ENCODE peak calls at places on chromosomes 12 and 14, in four cellular contexts. One of them, this sample, is unnamed.

GRCh38 chr12:62817556-62818271 is 117.2 kb downstream of the PPM1H start:
- DNase-seq in BJ: no peak
- DNase-seq in fibroblast of the aortic adventitia: peak
- DNase-seq in cardiac fibroblast: peak
- DNase-seq in this sample: peak

GRCh38 chr12:118391836-118392235 is 15.5 kb downstream of the SUDS3 start:
- DNase-seq in BJ: no peak
- DNase-seq in fibroblast of the aortic adventitia: no peak
- DNase-seq in cardiac fibroblast: no peak
- DNase-seq in this sample: no peak

GRCh38 chr14:75335588-75335987 is 57.0 kb downstream of the FOS start:
- DNase-seq in BJ: no peak
- DNase-seq in fibroblast of the aortic adventitia: no peak
- DNase-seq in cardiac fibroblast: no peak
- DNase-seq in this sample: no peak

GRCh38 chr12:14111230-14111865 is 129.9 kb upstream of the GRIN2B start:
- DNase-seq in BJ: no peak
- DNase-seq in fibroblast of the aortic adventitia: no peak
- DNase-seq in cardiac fibroblast: no peak
- DNase-seq in this sample: no peak

GRCh38 chr14:81594012-81594411 is 60.4 kb upstream of the SEL1L start:
- DNase-seq in BJ: no peak
- DNase-seq in fibroblast of the aortic adventitia: no peak
- DNase-seq in cardiac fibroblast: no peak
- DNase-seq in this sample: no peak

GRCh38 chr12:26252946-26253345 is 57.6 kb downstream of the SSPN start:
- DNase-seq in BJ: no peak
- DNase-seq in fibroblast of the aortic adventitia: peak
- DNase-seq in cardiac fibroblast: peak
- DNase-seq in this sample: no peak

GRCh38 chr12:115506822-115507629 is 770.5 kb downstream of the MED13L start:
- DNase-seq in BJ: no peak
- DNase-seq in fibroblast of the aortic adventitia: no peak
- DNase-seq in cardiac fibroblast: no peak
- DNase-seq in this sample: no peak

GRCh38 chr14:101980700-101981099 is 16.3 kb downstream of the DYNC1H1 start:
- DNase-seq in BJ: peak
- DNase-seq in fibroblast of the aortic adventitia: peak
- DNase-seq in cardiac fibroblast: peak
- DNase-seq in this sample: peak

GRCh38 chr12:57011438-57012424 is 4.6 kb downstream of the TAC3 start:
- DNase-seq in BJ: no peak
- DNase-seq in fibroblast of the aortic adventitia: no peak
- DNase-seq in cardiac fibroblast: no peak
- DNase-seq in this sample: no peak

GRCh38 chr14:44886860-44887595 is 74.7 kb downstream of the KLHL28 start:
- DNase-seq in BJ: no peak
- DNase-seq in fibroblast of the aortic adventitia: no peak
- DNase-seq in cardiac fibroblast: no peak
- DNase-seq in this sample: no peak

GRCh38 chr14:79473676-79474075 is 737.6 kb downstream of the DIO2 start:
- DNase-seq in BJ: no peak
- DNase-seq in fibroblast of the aortic adventitia: no peak
- DNase-seq in cardiac fibroblast: no peak
- DNase-seq in this sample: no peak

GRCh38 chr14:92510972-92511371 is 2.6 kb upstream of the RIN3 start:
- DNase-seq in BJ: no peak
- DNase-seq in fibroblast of the aortic adventitia: no peak
- DNase-seq in cardiac fibroblast: no peak
- DNase-seq in this sample: no peak

GRCh38 chr12:57852620-57853509 is 6.3 kb upstream of the CTDSP2 start:
- DNase-seq in BJ: no peak
- DNase-seq in fibroblast of the aortic adventitia: no peak
- DNase-seq in cardiac fibroblast: no peak
- DNase-seq in this sample: no peak

GRCh38 chr14:58740584-58740983 is 102.8 kb downstream of the DACT1 start:
- DNase-seq in BJ: no peak
- DNase-seq in fibroblast of the aortic adventitia: no peak
- DNase-seq in cardiac fibroblast: no peak
- DNase-seq in this sample: no peak

GRCh38 chr12:122333142-122334087 is 67.1 kb upstream of the VPS33A start:
- DNase-seq in BJ: no peak
- DNase-seq in fibroblast of the aortic adventitia: peak
- DNase-seq in cardiac fibroblast: peak
- DNase-seq in this sample: peak

GRCh38 chr14:105376521-105377440 is 21.6 kb upstream of the TEX22 start:
- DNase-seq in BJ: no peak
- DNase-seq in fibroblast of the aortic adventitia: no peak
- DNase-seq in cardiac fibroblast: no peak
- DNase-seq in this sample: no peak

GRCh38 chr12:132886529-132887477 is 602 bp downstream of the CHFR start:
- DNase-seq in BJ: no peak
- DNase-seq in fibroblast of the aortic adventitia: peak
- DNase-seq in cardiac fibroblast: peak
- DNase-seq in this sample: no peak

GRCh38 chr14:24347140-24347539 is 7.3 kb upstream of the RIPK3 start:
- DNase-seq in BJ: no peak
- DNase-seq in fibroblast of the aortic adventitia: no peak
- DNase-seq in cardiac fibroblast: no peak
- DNase-seq in this sample: no peak

GRCh38 chr12:115155665-115156645 is 472.0 kb upstream of the TBX3 start:
- DNase-seq in BJ: peak
- DNase-seq in fibroblast of the aortic adventitia: peak
- DNase-seq in cardiac fibroblast: peak
- DNase-seq in this sample: peak

GRCh38 chr12:104306943-104307654 is 3.6 kb downstream of the EID3 start:
- DNase-seq in BJ: no peak
- DNase-seq in fibroblast of the aortic adventitia: no peak
- DNase-seq in cardiac fibroblast: no peak
- DNase-seq in this sample: no peak

GRCh38 chr14:54839681-54840080 is 62.9 kb downstream of the GCH1 start:
- DNase-seq in BJ: no peak
- DNase-seq in fibroblast of the aortic adventitia: peak
- DNase-seq in cardiac fibroblast: peak
- DNase-seq in this sample: peak

GRCh38 chr14:20383032-20383431 is 30.3 kb downstream of the TEP1 start:
- DNase-seq in BJ: no peak
- DNase-seq in fibroblast of the aortic adventitia: no peak
- DNase-seq in cardiac fibroblast: no peak
- DNase-seq in this sample: no peak

GRCh38 chr12:54725233-54725843 is 77.2 kb upstream of the DCD start:
- DNase-seq in BJ: no peak
- DNase-seq in fibroblast of the aortic adventitia: peak
- DNase-seq in cardiac fibroblast: peak
- DNase-seq in this sample: no peak

GRCh38 chr14:61196792-61197191 is 84.3 kb downstream of the TMEM30B start:
- DNase-seq in BJ: no peak
- DNase-seq in fibroblast of the aortic adventitia: no peak
- DNase-seq in cardiac fibroblast: no peak
- DNase-seq in this sample: no peak

GRCh38 chr12:77603923-77604322 is 226.8 kb upstream of the NAV3 start:
- DNase-seq in BJ: no peak
- DNase-seq in fibroblast of the aortic adventitia: no peak
- DNase-seq in cardiac fibroblast: no peak
- DNase-seq in this sample: no peak

GRCh38 chr14:54585214-54585613 is 18.3 kb downstream of the SAMD4A start:
- DNase-seq in BJ: no peak
- DNase-seq in fibroblast of the aortic adventitia: no peak
- DNase-seq in cardiac fibroblast: no peak
- DNase-seq in this sample: no peak

GRCh38 chr14:85531594-85532391 is 1.8 kb downstream of the FLRT2 start:
- DNase-seq in BJ: no peak
- DNase-seq in fibroblast of the aortic adventitia: peak
- DNase-seq in cardiac fibroblast: peak
- DNase-seq in this sample: peak

GRCh38 chr12:127060310-127060847 is 1206.6 kb upstream of the TMEM132C start:
- DNase-seq in BJ: no peak
- DNase-seq in fibroblast of the aortic adventitia: no peak
- DNase-seq in cardiac fibroblast: no peak
- DNase-seq in this sample: no peak

GRCh38 chr12:14629832-14630688 is 62.4 kb upstream of the PLBD1 start:
- DNase-seq in BJ: peak
- DNase-seq in fibroblast of the aortic adventitia: peak
- DNase-seq in cardiac fibroblast: peak
- DNase-seq in this sample: peak

GRCh38 chr12:56487448-56488040 is 417 bp downstream of the GLS2 start:
- DNase-seq in BJ: no peak
- DNase-seq in fibroblast of the aortic adventitia: no peak
- DNase-seq in cardiac fibroblast: peak
- DNase-seq in this sample: no peak

GRCh38 chr14:37466003-37466622 is 128.9 kb downstream of the FOXA1 start:
- DNase-seq in BJ: no peak
- DNase-seq in fibroblast of the aortic adventitia: no peak
- DNase-seq in cardiac fibroblast: no peak
- DNase-seq in this sample: no peak
- H3K4me3 ChIP-seq in BJ: no peak
- H3K4me3 ChIP-seq in fibroblast of the aortic adventitia: no peak
- H3K4me3 ChIP-seq in cardiac fibroblast: no peak
- H3K4me3 ChIP-seq in this sample: no peak

GRCh38 chr12:131371580-131372475 is 339.1 kb upstream of the SFSWAP start:
- DNase-seq in BJ: no peak
- DNase-seq in fibroblast of the aortic adventitia: no peak
- DNase-seq in cardiac fibroblast: no peak
- DNase-seq in this sample: no peak
- H3K4me3 ChIP-seq in BJ: no peak
- H3K4me3 ChIP-seq in fibroblast of the aortic adventitia: no peak
- H3K4me3 ChIP-seq in cardiac fibroblast: no peak
- H3K4me3 ChIP-seq in this sample: no peak

DNA sequence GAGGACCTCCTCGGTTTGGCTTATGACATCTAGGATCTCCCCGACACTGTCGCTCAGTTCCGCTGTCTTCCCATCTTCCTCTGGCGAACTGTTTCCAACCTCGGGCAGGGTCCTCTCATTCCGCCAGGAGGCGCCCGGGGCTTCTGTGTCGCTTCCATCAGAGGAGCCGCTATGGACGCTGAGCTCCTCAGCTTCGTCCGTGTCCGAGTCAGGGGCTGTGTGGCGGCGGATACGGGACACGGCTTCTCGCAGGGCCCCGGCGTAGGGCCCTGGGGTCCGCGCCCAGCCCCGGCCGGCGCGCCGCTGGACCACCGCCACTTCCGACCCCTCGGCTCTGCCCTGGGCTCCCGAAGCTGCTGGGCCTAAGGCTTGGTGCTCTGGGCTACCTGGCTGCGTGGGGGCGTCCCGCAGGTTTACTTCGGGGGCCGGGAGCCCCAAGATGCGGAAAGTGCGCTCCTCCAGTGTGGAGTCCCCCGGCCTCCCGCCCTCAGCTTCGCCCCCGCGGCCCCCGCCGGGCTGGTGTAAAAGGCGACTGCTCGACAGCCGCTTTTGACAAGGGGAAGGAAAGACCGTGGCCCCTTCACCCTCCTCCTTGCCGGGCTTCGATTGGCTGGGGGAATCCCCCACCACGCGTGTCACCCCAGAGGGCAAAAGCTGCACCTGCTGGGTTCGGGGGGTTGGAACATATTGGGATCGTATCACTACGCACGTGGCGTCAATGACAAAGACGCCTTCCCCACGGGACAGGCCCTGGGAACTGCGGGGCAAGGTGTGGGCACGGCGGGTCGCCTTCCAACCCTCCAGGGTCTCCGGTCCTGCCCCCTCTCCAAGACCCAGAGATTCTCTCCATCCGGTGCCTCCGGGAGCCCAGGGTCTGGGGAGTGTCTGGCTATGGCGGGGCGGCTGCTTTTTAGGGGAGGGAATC is 2.1 kb downstream of the DDN start:
- DNase-seq in BJ: no peak
- DNase-seq in fibroblast of the aortic adventitia: peak
- DNase-seq in cardiac fibroblast: peak
- DNase-seq in this sample: no peak
- H3K4me3 ChIP-seq in BJ: peak
- H3K4me3 ChIP-seq in fibroblast of the aortic adventitia: peak
- H3K4me3 ChIP-seq in cardiac fibroblast: peak
- H3K4me3 ChIP-seq in this sample: peak

GRCh38 chr12:89060133-89060532 is 292.2 kb downstream of the DUSP6 start:
- DNase-seq in BJ: no peak
- DNase-seq in fibroblast of the aortic adventitia: no peak
- DNase-seq in cardiac fibroblast: no peak
- DNase-seq in this sample: no peak
- H3K4me3 ChIP-seq in BJ: no peak
- H3K4me3 ChIP-seq in fibroblast of the aortic adventitia: no peak
- H3K4me3 ChIP-seq in cardiac fibroblast: no peak
- H3K4me3 ChIP-seq in this sample: no peak

DNA sequence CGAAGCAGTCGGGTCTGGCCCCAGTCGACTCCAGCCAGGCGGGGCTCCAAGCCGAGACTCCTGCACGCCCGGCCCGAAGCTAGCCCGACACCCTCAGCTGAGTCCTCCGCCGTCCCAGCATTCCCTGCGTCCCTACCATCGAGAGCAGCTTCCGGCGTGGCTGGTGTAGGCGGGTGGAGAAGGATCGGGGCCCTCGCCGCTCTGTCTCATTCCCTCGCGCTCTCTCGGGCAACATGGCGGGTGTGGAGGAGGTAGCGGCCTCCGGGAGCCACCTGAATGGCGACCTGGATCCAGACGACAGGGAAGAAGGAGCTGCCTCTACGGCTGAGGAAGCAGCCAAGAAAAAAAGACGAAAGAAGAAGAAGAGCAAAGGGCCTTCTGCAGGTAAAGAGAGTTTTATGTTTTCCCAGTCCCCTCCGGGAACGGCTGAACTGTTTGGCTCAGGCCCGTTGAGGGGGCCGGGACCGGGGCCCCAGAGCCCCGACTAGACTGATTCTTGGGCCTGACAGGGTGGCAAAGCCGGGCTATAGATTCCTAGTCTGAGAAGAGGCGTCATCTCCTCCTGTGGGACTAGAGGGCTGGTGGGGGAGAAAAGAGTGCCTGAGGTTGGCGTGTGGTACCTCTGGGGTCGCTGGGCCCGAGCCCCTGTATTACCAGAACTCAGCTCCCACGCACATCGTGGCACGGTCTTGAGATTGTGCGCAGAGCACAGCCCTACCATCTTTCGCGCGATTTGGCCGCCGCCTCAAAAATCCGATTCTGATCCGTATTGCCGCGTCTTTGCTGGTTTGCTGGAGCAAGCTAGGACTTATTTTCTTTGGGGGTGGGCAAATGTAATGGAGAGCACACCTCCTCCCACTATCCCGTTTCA is at the start of gene METAP2:
- DNase-seq in BJ: peak
- DNase-seq in fibroblast of the aortic adventitia: peak
- DNase-seq in cardiac fibroblast: peak
- DNase-seq in this sample: peak
- H3K4me3 ChIP-seq in BJ: peak
- H3K4me3 ChIP-seq in fibroblast of the aortic adventitia: peak
- H3K4me3 ChIP-seq in cardiac fibroblast: peak
- H3K4me3 ChIP-seq in this sample: peak